ENCODE peak calls at places on chromosome 4, in eight cellular contexts. W, S, L, V, E, B, G and I are unnamed samples.

GRCh38 chr4:141356936-141357335 is 136.2 kb downstream of the ZNF330 start:
- DNase-seq in W (no peak), S (no peak), L (no peak), V (no peak), E (no peak), B (no peak), G (no peak), I (no peak)

GRCh38 chr4:136863756-136864155 is 668.5 kb downstream of the PCDH18 start:
- DNase-seq in W (no peak), S (no peak), L (peak; percentile 26), V (no peak), E (no peak), B (no peak), G (no peak), I (no peak)

GRCh38 chr4:133270021-133270570 is 121.0 kb downstream of the PCDH10 start:
- DNase-seq in W (peak; percentile 91), S (no peak), L (no peak), V (no peak), E (no peak), B (no peak), G (no peak), I (no peak)

GRCh38 chr4:145679520-145679919 is 426 bp upstream of the C4orf51 start:
- DNase-seq in W (no peak), S (peak; percentile 41), L (peak; percentile 93), V (no peak), E (peak; percentile 43), B (no peak), G (peak; percentile 17), I (no peak)

GRCh38 chr4:100294356-100294755 is 104.1 kb upstream of the DDIT4L start:
- DNase-seq in W (peak; percentile 24), S (no peak), L (no peak), V (no peak), E (no peak), B (no peak), G (no peak), I (no peak)

GRCh38 chr4:125787707-125788106 is 473.0 kb downstream of the FAT4 start:
- DNase-seq in W (no peak), S (no peak), L (no peak), V (no peak), E (no peak), B (no peak), G (no peak), I (no peak)

GRCh38 chr4:48938831-48939230 is 32.3 kb upstream of the OCIAD2 start:
- DNase-seq in W (no peak), S (no peak), L (no peak), V (no peak), E (no peak), B (no peak), G (no peak), I (no peak)

GRCh38 chr4:148874331-148874730 is 432.1 kb upstream of the NR3C2 start:
- DNase-seq in W (no peak), S (no peak), L (no peak), V (peak; percentile 7), E (no peak), B (no peak), G (no peak), I (no peak)

GRCh38 chr4:185782523-185782922 is 29.5 kb downstream of the SORBS2 start:
- DNase-seq in W (peak; percentile 68), S (no peak), L (peak; percentile 40), V (no peak), E (no peak), B (no peak), G (no peak), I (no peak)

GRCh38 chr4:18882468-18882867 is 860.9 kb upstream of the LCORL start:
- DNase-seq in W (peak; percentile 75), S (no peak), L (peak; percentile 74), V (no peak), E (no peak), B (no peak), G (no peak), I (no peak)

GRCh38 chr4:3801521-3801920 is 35.3 kb downstream of the ADRA2C start:
- DNase-seq in W (no peak), S (no peak), L (no peak), V (no peak), E (no peak), B (no peak), G (no peak), I (no peak)

GRCh38 chr4:7744131-7744804 is 195.4 kb downstream of the AFAP1 start:
- DNase-seq in W (peak; percentile 47), S (no peak), L (no peak), V (no peak), E (peak; percentile 47), B (no peak), G (no peak), I (no peak)

GRCh38 chr4:65747386-65747785 is 77.1 kb upstream of the EPHA5 start:
- DNase-seq in W (no peak), S (no peak), L (peak; percentile 26), V (no peak), E (no peak), B (no peak), G (no peak), I (no peak)

GRCh38 chr4:8274772-8275241 is 5.3 kb downstream of the HTRA3 start:
- DNase-seq in W (no peak), S (no peak), L (peak; percentile 93), V (no peak), E (peak; percentile 87), B (no peak), G (peak; percentile 86), I (no peak)

GRCh38 chr4:13793020-13793710 is 165.6 kb upstream of the BOD1L1 start:
- DNase-seq in W (no peak), S (no peak), L (no peak), V (no peak), E (no peak), B (no peak), G (no peak), I (no peak)

GRCh38 chr4:14269824-14270223 is 642.3 kb upstream of the BOD1L1 start:
- DNase-seq in W (peak; percentile 7), S (no peak), L (no peak), V (no peak), E (peak; percentile 47), B (no peak), G (peak; percentile 25), I (no peak)

GRCh38 chr4:25914670-25915358 is 794 bp downstream of the SMIM20 start:
- DNase-seq in W (no peak), S (no peak), L (no peak), V (no peak), E (no peak), B (no peak), G (no peak), I (no peak)

GRCh38 chr4:314296-314903 is 9.1 kb upstream of the ZNF732 start:
- DNase-seq in W (no peak), S (no peak), L (no peak), V (no peak), E (no peak), B (no peak), G (no peak), I (no peak)

GRCh38 chr4:122777846-122778501 is 45.5 kb downstream of the BBS12 start:
- DNase-seq in W (peak; percentile 75), S (no peak), L (peak; percentile 66), V (no peak), E (no peak), B (no peak), G (no peak), I (no peak)

GRCh38 chr4:113447061-113447460 is 314.5 kb downstream of the CAMK2D start:
- DNase-seq in W (no peak), S (no peak), L (no peak), V (no peak), E (no peak), B (no peak), G (no peak), I (no peak)

GRCh38 chr4:182944484-182945227 is 27.5 kb upstream of the DCTD start:
- DNase-seq in W (peak; percentile 41), S (no peak), L (no peak), V (no peak), E (no peak), B (no peak), G (no peak), I (no peak)

GRCh38 chr4:16667464-16667863 is 231.0 kb downstream of the LDB2 start:
- DNase-seq in W (peak; percentile 7), S (no peak), L (peak; percentile 80), V (no peak), E (peak; percentile 54), B (no peak), G (no peak), I (no peak)